ENCODE peak calls at places on chromosomes 2 and 18, in nine cellular contexts. E is neural progenitor cell, G is HCT116, B is H1, O is astrocyte, T is GM23248, N is mammary epithelial cell, Z is GM23338, I is PC-9. V is an unnamed sample. For H3K27me3, the result is how much of the 10 kb centered on the place peaks cover.

GRCh38 chr2:214310319-214310718 is 100.5 kb upstream of the VWC2L start:
- DNase-seq in E (peak), Z (peak), B (no peak), O (no peak), T (peak), I (no peak), G (no peak), N (peak), V (peak)

GRCh38 chr2:164897521-164898260 is 56.1 kb upstream of the COBLL1 start:
- DNase-seq in Z (no peak), B (no peak), T (no peak), I (no peak), O (no peak), E (no peak), N (no peak), G (no peak), V (no peak)

GRCh38 chr2:99106905-99107304 is 34.6 kb upstream of the C2orf15 start:
- DNase-seq in I (no peak), B (no peak), N (peak), Z (no peak), O (no peak), T (peak), G (no peak), E (no peak), V (no peak)

GRCh38 chr2:150030440-150030839 is 442.9 kb upstream of the MMADHC start:
- DNase-seq in B (no peak), O (no peak), Z (no peak), E (no peak), T (no peak), I (no peak), G (no peak), N (no peak), V (no peak)

GRCh38 chr2:156456616-156457015 is 20.4 kb downstream of the GPD2 start:
- DNase-seq in I (no peak), Z (no peak), T (peak), O (peak), B (no peak), E (no peak), N (no peak), G (no peak), V (no peak)

GRCh38 chr2:190641469-190641868 is 7.4 kb upstream of the NAB1 start:
- DNase-seq in B (no peak), I (no peak), G (no peak), E (no peak), T (no peak), N (no peak), O (peak), Z (no peak), V (no peak)

GRCh38 chr18:8348051-8348450 is 261.2 kb upstream of the RAB12 start:
- DNase-seq in G (no peak), O (no peak), B (no peak), E (no peak), T (no peak), Z (no peak), N (no peak), I (no peak), V (no peak)

GRCh38 chr2:164975885-164976284 is 20.6 kb upstream of the SLC38A11 start:
- DNase-seq in B (no peak), G (no peak), E (no peak), O (no peak), I (no peak), T (no peak), Z (no peak), N (no peak), V (no peak)

GRCh38 chr2:26640781-26641564 is at the start of gene CIB4:
- DNase-seq in B (no peak), N (peak), T (no peak), O (no peak), G (peak), I (peak), Z (peak), E (no peak), V (no peak)

GRCh38 chr2:128982670-128983069 is 664.0 kb upstream of the HS6ST1 start:
- DNase-seq in I (no peak), E (no peak), G (no peak), T (no peak), B (no peak), O (no peak), N (no peak), Z (no peak), V (no peak)

GRCh38 chr2:101967826-101968498 is 23.8 kb upstream of the IL1R2 start:
- DNase-seq in B (no peak), E (no peak), O (peak), I (no peak), G (no peak), N (no peak), T (peak), Z (no peak), V (no peak)

GRCh38 chr2:84939426-84940087 is 31.4 kb upstream of the KCMF1 start:
- DNase-seq in N (peak), Z (no peak), G (no peak), B (no peak), I (no peak), E (no peak), O (no peak), T (no peak), V (peak)

GRCh38 chr18:26919656-26920055 is 54.1 kb upstream of the AQP4 start:
- DNase-seq in O (no peak), B (no peak), I (no peak), Z (no peak), N (peak), E (no peak), G (no peak), T (no peak), V (no peak)

GRCh38 chr18:5195656-5196055 is 1.4 kb downstream of the AKAIN1 start:
- DNase-seq in E (peak), I (no peak), T (no peak), O (no peak), N (no peak), B (no peak), G (no peak), Z (peak), V (no peak)

GRCh38 chr2:8537572-8538155 is 144.2 kb upstream of the ID2 start:
- DNase-seq in O (no peak), G (no peak), Z (no peak), E (no peak), T (no peak), B (no peak), N (no peak), I (no peak), V (no peak)

GRCh38 chr18:13465476-13465875 is 246.9 kb downstream of the LDLRAD4 start:
- DNase-seq in G (no peak), E (no peak), N (no peak), B (no peak), Z (no peak), O (no peak), T (no peak), I (no peak), V (no peak)

GRCh38 chr2:63053889-63054725 is 3.5 kb downstream of the OTX1 start:
- DNase-seq in E (peak), I (no peak), T (peak), N (no peak), Z (peak), O (no peak), B (peak), G (no peak), V (no peak)

GRCh38 chr18:42365550-42365949 is 410.5 kb downstream of the PIK3C3 start:
- DNase-seq in Z (no peak), I (no peak), B (no peak), E (no peak), O (peak), G (no peak), T (no peak), N (no peak), V (no peak)

GRCh38 chr18:396571-396970 is 103.9 kb downstream of the COLEC12 start:
- DNase-seq in I (no peak), E (no peak), O (no peak), B (no peak), T (no peak), G (no peak), N (no peak), Z (no peak), V (no peak)

GRCh38 chr18:63366270-63366990 is 576 bp downstream of the KDSR start:
- DNase-seq in G (peak), O (peak), E (peak), N (peak), Z (peak), B (peak), T (peak), I (peak), V (peak)

GRCh38 chr18:23949863-23950262 is 64.7 kb upstream of the TTC39C start:
- DNase-seq in T (no peak), B (peak), O (no peak), I (no peak), E (no peak), N (no peak), Z (peak), G (no peak), V (no peak)

GRCh38 chr2:128322651-128323491 is 4.2 kb upstream of the HS6ST1 start:
- DNase-seq in B (no peak), T (no peak), Z (peak), I (no peak), E (peak), G (no peak), O (no peak), N (no peak), V (no peak)

GRCh38 chr18:56902653-56903052 is 244.2 kb upstream of the BOD1L2 start:
- DNase-seq in N (peak), B (no peak), O (no peak), I (no peak), G (no peak), E (no peak), Z (no peak), T (no peak), V (no peak)

GRCh38 chr2:195590866-195591215 is 66.2 kb upstream of the SLC39A10 start:
- DNase-seq in G (no peak), I (no peak), O (no peak), B (no peak), T (peak), Z (no peak), E (no peak), N (no peak), V (no peak)

GRCh38 chr2:7661532-7661931 is 744.3 kb downstream of the RNF144A start:
- DNase-seq in T (no peak), O (no peak), I (no peak), E (no peak), Z (no peak), N (no peak), G (no peak), B (no peak), V (no peak)

GRCh38 chr2:20365249-20365817 is 14.7 kb upstream of the PUM2 start:
- DNase-seq in Z (no peak), B (no peak), T (peak), I (no peak), G (no peak), E (no peak), O (peak), N (peak), V (peak)

GRCh38 chr2:236088368-236089057 is 79.7 kb downstream of the GBX2 start:
- DNase-seq in O (no peak), G (no peak), T (peak), B (no peak), E (no peak), Z (no peak), I (no peak), N (no peak), V (no peak)

GRCh38 chr2:30165050-30165520 is 18.3 kb downstream of the YPEL5 start:
- DNase-seq in O (peak), I (peak), E (peak), N (peak), T (peak), G (peak), Z (peak), B (peak), V (peak)

GRCh38 chr2:241577413-241578122 is 19.0 kb downstream of the BOK start:
- DNase-seq in B (no peak), O (peak), N (no peak), Z (no peak), T (peak), E (no peak), G (no peak), I (no peak), V (no peak)

GRCh38 chr2:79512442-79513401 is at the start of gene CTNNA2:
- DNase-seq in N (no peak), G (no peak), O (peak), Z (peak), T (peak), B (peak), E (peak), I (peak), V (peak)

GRCh38 chr2:104538082-104538481 is 315.8 kb upstream of the POU3F3 start:
- DNase-seq in Z (no peak), N (no peak), G (no peak), E (no peak), T (no peak), I (no peak), B (no peak), O (no peak), V (no peak)

GRCh38 chr2:60891175-60891574 is 9.8 kb downstream of the REL start:
- DNase-seq in N (no peak), Z (no peak), O (no peak), T (no peak), E (no peak), G (no peak), B (no peak), I (no peak), V (no peak)

GRCh38 chr2:232873292-232873908 is 3.3 kb downstream of the SNORC start:
- DNase-seq in N (no peak), T (no peak), I (no peak), G (no peak), O (no peak), E (no peak), Z (no peak), B (no peak), V (no peak)

GRCh38 chr2:206276169-206276927 is 1.9 kb downstream of the ZDBF2 start:
- DNase-seq in I (no peak), E (peak), O (no peak), N (no peak), T (peak), G (no peak), B (no peak), Z (peak), V (peak)
- H3K27me3 ChIP-seq in I (under half), E (half or more), O (under half), N (under half), T (under half), G (under half), B (under half), Z (under half), V (under half)

DNA sequence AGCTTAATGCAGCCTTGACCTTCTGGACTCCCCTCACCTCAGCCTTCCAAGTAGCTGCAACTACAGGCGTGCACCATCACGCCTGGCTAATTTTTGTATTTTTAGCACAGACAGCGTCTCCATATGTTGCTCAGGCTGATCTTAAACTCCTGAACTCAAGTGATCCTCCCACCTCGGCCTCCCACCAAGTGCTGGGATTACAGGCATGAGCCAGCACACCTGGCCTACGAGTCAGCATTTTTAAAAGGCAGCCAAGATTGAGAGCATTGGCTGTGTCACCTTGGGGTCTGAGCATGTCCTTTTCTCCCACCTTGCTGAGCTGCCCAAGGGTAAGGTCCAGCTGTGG is 142.8 kb upstream of the LMAN1 start:
- DNase-seq in G (no peak), Z (no peak), O (peak), B (no peak), E (no peak), T (no peak), I (no peak), N (no peak), V (no peak)
- H3K4me2 ChIP-seq in G (no peak), Z (no peak), O (peak), B (no peak), E (no peak), T (peak), I (no peak), N (peak), V (no peak)

GRCh38 chr2:133378386-133378785 is 189.9 kb downstream of the NCKAP5 start:
- DNase-seq in I (no peak), N (no peak), O (no peak), G (no peak), Z (no peak), B (no peak), E (no peak), T (no peak), V (no peak)

GRCh38 chr2:133377021-133377481 is 191.2 kb downstream of the NCKAP5 start:
- DNase-seq in B (no peak), O (peak), N (peak), G (no peak), I (no peak), E (no peak), T (peak), Z (no peak), V (no peak)

GRCh38 chr2:133377599-133377998 is 190.7 kb downstream of the NCKAP5 start:
- DNase-seq in T (no peak), E (peak), G (no peak), B (peak), I (no peak), N (no peak), Z (peak), O (no peak), V (no peak)

GRCh38 chr2:133380991-133381390 is 187.3 kb downstream of the NCKAP5 start:
- DNase-seq in I (no peak), E (no peak), G (no peak), B (no peak), T (no peak), Z (no peak), N (no peak), O (no peak), V (no peak)

DNA sequence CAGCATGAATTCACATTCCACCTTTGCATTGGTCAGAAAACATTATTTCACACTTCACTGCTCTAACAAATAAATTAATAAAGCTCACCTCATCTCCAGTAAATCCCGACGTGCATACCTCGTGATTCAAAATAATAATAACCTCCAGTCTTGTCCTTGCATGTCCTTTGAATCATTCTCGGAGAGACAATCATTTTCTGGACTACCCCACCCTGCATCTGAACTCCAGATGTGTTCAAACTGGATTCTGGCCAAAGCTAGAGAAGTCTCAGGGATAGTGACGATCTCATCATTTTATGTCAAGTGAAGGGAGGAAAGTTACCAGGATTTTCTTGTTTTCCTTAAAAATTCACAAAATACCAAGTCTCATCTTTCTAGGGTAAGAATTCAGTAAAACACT is 189.1 kb downstream of the NCKAP5 start:
- DNase-seq in G (no peak), O (no peak), T (peak), E (no peak), Z (no peak), N (peak), B (no peak), I (no peak), V (no peak)
- TF ChIP-seq EZH2 in G (no peak), O (no peak), T (no peak), E (no peak), Z (no peak), N (no peak), B (no peak), I (no peak), V (no peak)

DNA sequence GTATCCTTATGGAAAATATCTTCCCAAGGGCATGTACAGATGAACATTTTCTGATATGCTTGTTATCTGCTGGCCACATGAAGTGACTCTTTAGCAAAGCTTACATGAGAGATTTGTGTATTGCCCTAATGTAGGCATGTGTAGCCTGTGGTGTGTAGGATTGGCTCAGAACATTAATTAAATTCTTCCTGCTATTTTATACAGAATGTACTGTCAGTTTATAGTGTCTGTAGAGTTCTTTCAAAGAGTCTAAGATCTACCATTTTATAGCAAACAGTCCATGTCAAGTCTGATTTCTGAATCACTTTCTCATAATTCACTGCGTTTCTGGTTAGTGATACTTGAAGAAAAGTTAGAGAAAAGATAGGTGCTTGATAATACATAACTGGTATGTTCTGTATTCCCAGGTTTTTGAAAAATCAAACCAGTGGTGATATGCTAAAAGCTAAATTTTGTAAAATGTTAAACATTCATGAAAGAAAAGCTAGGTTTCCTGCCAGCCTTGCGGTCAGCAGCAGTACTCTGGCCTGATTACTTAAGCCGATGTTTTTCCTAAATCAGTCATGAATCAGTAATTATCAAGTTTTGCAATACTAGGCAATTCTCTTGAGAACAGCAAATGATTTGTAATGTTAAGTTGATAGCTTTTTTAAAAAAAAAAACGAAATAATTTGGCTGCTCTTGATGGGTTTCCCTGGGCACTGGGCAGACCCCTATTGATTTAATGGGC is 30.9 kb upstream of the EFEMP1 start:
- DNase-seq in O (peak), T (peak), E (no peak), B (no peak), G (no peak), I (no peak), N (no peak), Z (no peak), V (no peak)
- H3K27me3 ChIP-seq in O (under half), T (under half), E (under half), B (under half), G (under half), I (under half), N (under half), Z (under half), V (under half)

GRCh38 chr18:76456823-76457222 is 38.2 kb downstream of the ZNF516 start:
- DNase-seq in T (no peak), O (peak), N (no peak), G (no peak), E (no peak), I (no peak), B (no peak), Z (no peak), V (no peak)

GRCh38 chr18:76458522-76459311 is 36.3 kb downstream of the ZNF516 start:
- DNase-seq in G (no peak), O (no peak), N (no peak), Z (no peak), I (no peak), B (no peak), T (no peak), E (no peak), V (no peak)

GRCh38 chr18:76457957-76458356 is 37.1 kb downstream of the ZNF516 start:
- DNase-seq in G (no peak), I (no peak), Z (no peak), T (no peak), E (no peak), N (no peak), B (no peak), O (no peak), V (no peak)

GRCh38 chr18:76456018-76456750 is 38.9 kb downstream of the ZNF516 start:
- DNase-seq in O (no peak), G (no peak), Z (no peak), E (peak), N (no peak), B (no peak), T (no peak), I (no peak), V (no peak)

GRCh38 chr18:76457475-76457874 is 37.6 kb downstream of the ZNF516 start:
- DNase-seq in E (no peak), O (peak), G (no peak), I (no peak), N (no peak), Z (no peak), B (no peak), T (no peak), V (no peak)
- H3K4me2 ChIP-seq in E (no peak), O (peak), G (no peak), I (no peak), N (no peak), Z (no peak), B (no peak), T (no peak), V (no peak)

GRCh38 chr18:70015127-70015526 is 67.5 kb upstream of the CD226 start:
- DNase-seq in O (no peak), B (no peak), N (no peak), Z (no peak), T (no peak), G (no peak), E (no peak), I (no peak), V (no peak)

GRCh38 chr18:70021043-70021442 is 73.4 kb upstream of the CD226 start:
- DNase-seq in O (no peak), E (no peak), N (no peak), G (no peak), B (no peak), Z (no peak), T (no peak), I (no peak), V (no peak)

GRCh38 chr18:70022636-70023035 is 75.0 kb upstream of the CD226 start:
- DNase-seq in I (no peak), N (no peak), O (no peak), Z (no peak), G (no peak), B (no peak), T (peak), E (no peak), V (no peak)

GRCh38 chr18:70021498-70021897 is 73.8 kb upstream of the CD226 start:
- DNase-seq in O (no peak), G (no peak), T (no peak), N (no peak), Z (no peak), I (no peak), B (no peak), E (no peak), V (no peak)

DNA sequence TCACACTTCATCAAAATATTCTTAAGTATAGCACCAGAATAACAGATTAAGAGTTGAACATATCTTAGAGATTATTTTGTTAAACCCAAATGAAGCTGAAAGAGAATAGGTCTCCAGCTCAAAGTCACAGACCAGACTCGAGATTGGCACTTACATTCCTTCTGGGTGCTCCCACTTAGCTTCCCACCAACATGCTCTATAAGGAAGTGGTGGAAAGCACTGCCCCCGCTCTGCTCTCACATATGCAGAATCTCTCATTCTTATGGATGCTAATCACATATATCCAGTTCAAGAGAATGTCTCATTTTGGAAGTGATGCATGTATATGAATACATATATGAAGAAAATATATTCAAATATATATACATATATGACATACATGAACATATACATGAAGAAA is 71.5 kb upstream of the CD226 start:
- DNase-seq in B (no peak), N (no peak), G (no peak), I (no peak), E (no peak), O (no peak), Z (no peak), T (no peak), V (no peak)
- TF ChIP-seq EZH2 in B (no peak), N (no peak), G (no peak), I (no peak), E (no peak), O (no peak), Z (no peak), T (no peak), V (no peak)